ENCODE peak calls at places on chromosomes 5 and 9, in eight cellular contexts. X is heart left ventricle, S is substantia nigra, F is A549, Q is A673, C is GM23248, Y is mammary epithelial cell, G is dorsolateral prefrontal cortex. D is an unnamed sample.

GRCh38 chr9:34634551-34634945 is 3.0 kb downstream of the SIGMAR1 start:
- DNase-seq in X (no peak), S (no peak), F (no peak), Q (no peak), C (no peak), Y (no peak), G (no peak), D (no peak)

GRCh38 chr9:5459289-5459829 is 9.0 kb downstream of the CD274 start:
- DNase-seq in X (no peak), S (no peak), F (no peak), Q (no peak), C (peak; percentile 71), Y (peak; percentile 42), G (no peak), D (no peak)

GRCh38 chr5:141478321-141478945 is 2.7 kb downstream of the PCDHGC3 start:
- DNase-seq in X (no peak), S (no peak), F (no peak), Q (no peak), C (peak; percentile 58), Y (peak; percentile 78), G (no peak), D (no peak)

GRCh38 chr9:98404157-98404695 is 148.8 kb upstream of the TBC1D2 start:
- DNase-seq in X (no peak), S (no peak), F (no peak), Q (no peak), C (no peak), Y (no peak), G (no peak), D (no peak)

GRCh38 chr9:121807918-121808278 is 156.5 kb downstream of the DAB2IP start:
- DNase-seq in X (no peak), S (no peak), F (no peak), Q (no peak), C (no peak), Y (no peak), G (no peak), D (no peak)

GRCh38 chr9:87546704-87547103 is 49.0 kb downstream of the DAPK1 start:
- DNase-seq in X (no peak), S (no peak), F (no peak), Q (no peak), C (peak; percentile 38), Y (peak; percentile 81), G (no peak), D (no peak)

GRCh38 chr9:37990404-37991015 is 78.5 kb downstream of the SHB start:
- DNase-seq in X (no peak), S (no peak), F (no peak), Q (no peak), C (no peak), Y (no peak), G (no peak), D (no peak)

GRCh38 chr9:81575976-81576375 is 113.4 kb downstream of the TLE1 start:
- DNase-seq in X (no peak), S (no peak), F (no peak), Q (no peak), C (peak; percentile 34), Y (no peak), G (no peak), D (no peak)

GRCh38 chr5:119878712-119879111 is 249.4 kb downstream of the FAM170A start:
- DNase-seq in X (no peak), S (no peak), F (no peak), Q (no peak), C (no peak), Y (no peak), G (no peak), D (no peak)

GRCh38 chr5:39680213-39680612 is 255.4 kb upstream of the DAB2 start:
- DNase-seq in X (no peak), S (no peak), F (no peak), Q (no peak), C (no peak), Y (no peak), G (no peak), D (no peak)

GRCh38 chr5:132822650-132823480 is 7.6 kb downstream of the SHROOM1 start:
- DNase-seq in X (no peak), S (no peak), F (no peak), Q (no peak), C (no peak), Y (no peak), G (no peak), D (no peak)

GRCh38 chr5:74766348-74766886 is 500 bp downstream of the GFM2 start:
- DNase-seq in X (no peak), S (no peak), F (peak; percentile 62), Q (peak; percentile 63), C (peak; percentile 84), Y (peak; percentile 34), G (no peak), D (no peak)

GRCh38 chr5:167794121-167794520 is 497.3 kb upstream of the WWC1 start:
- DNase-seq in X (no peak), S (no peak), F (no peak), Q (no peak), C (no peak), Y (no peak), G (no peak), D (no peak)

GRCh38 chr5:149083846-149084245 is 21.0 kb upstream of the SH3TC2 start:
- DNase-seq in X (no peak), S (no peak), F (no peak), Q (no peak), C (no peak), Y (no peak), G (no peak), D (no peak)

GRCh38 chr5:111584651-111585050 is 72.3 kb upstream of the STARD4 start:
- DNase-seq in X (no peak), S (no peak), F (no peak), Q (peak; percentile 9), C (peak; percentile 89), Y (peak; percentile 56), G (no peak), D (no peak)

DNA sequence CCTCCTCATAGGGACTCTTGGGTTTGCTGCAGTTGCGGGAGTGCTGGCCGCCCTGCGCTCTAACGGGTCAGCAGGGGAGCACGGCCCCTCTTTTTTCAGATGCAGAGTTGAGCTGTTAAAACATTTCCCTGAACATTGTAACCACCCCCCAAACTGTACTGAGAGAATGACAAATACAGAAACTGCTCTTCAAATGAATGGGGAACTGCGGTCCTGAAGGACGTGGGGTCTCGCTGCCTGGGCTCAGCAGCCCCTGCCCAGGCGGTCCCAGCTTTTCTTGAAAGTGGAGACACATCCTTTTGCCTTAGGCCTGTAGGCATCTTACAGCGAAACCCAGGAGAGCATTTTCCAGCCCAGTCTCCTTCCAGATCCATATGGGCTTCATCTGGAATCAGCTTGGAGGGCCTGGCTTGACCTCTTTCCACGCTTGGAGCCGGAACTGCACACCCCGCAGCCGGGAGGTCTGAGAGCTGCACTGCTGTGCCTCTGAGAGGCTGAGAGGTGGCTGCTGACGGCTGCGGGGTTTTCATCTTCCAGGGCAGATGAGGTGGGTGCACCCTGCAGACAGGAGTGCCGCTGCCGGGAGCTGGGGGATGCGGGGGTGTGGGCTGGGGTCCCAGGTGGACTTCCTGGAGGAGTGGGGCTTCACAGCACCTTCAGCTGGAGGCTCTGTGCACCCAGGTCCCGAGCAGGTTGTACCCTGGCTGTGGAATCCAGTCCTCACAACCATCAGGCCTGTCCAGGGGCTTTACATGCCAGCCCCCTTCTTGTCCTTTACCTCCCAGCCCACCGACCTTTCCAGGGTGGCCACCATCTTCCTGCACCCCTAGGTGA is 1.2 kb upstream of the AGPAT2 start:
- DNase-seq in X (no peak), S (no peak), F (no peak), Q (no peak), C (no peak), Y (no peak), G (no peak), D (no peak)
- H3K27ac ChIP-seq in X (peak overlapping the region; percentile 87), S (no peak overlapping the region), F (peak overlapping the region; percentile 96), Q (no peak overlapping the region), C (no peak overlapping the region), Y (no peak overlapping the region), G (no peak overlapping the region), D (no peak overlapping the region)

DNA sequence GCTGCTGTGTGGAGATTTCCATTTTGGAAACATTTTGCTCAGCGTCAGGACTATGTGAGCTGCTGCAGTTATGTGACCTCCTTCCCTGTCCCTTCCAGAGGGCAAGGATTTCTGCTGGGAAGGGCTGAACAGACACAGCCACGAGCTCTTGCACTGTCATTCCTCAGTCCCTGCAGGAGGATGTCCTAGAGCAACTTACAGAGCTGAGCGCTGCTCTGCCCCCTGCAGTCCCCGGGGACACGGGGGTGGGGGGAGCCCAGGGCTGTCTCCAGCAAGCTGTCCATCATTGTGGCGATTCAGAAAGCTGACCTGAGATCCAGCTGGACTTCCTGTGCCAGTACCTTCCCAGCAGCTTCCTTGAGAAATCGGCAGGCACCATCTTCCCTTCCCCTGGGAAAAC is 28.0 kb upstream of the MAP1B start:
- DNase-seq in X (peak; percentile 44), S (no peak), F (peak; percentile 52), Q (no peak), C (no peak), Y (no peak), G (no peak), D (no peak)
- H3K27ac ChIP-seq in X (no peak overlapping the region), S (no peak overlapping the region), F (peak overlapping the region; percentile 75), Q (no peak overlapping the region), C (no peak overlapping the region), Y (no peak overlapping the region), G (no peak overlapping the region), D (no peak overlapping the region)

GRCh38 chr5:123207852-123208251 is 118.8 kb downstream of the PRDM6 start:
- DNase-seq in X (no peak), S (no peak), F (no peak), Q (no peak), C (no peak), Y (no peak), G (no peak), D (no peak)

GRCh38 chr5:123207321-123207645 is 118.2 kb downstream of the PRDM6 start:
- DNase-seq in X (no peak), S (no peak), F (no peak), Q (no peak), C (no peak), Y (no peak), G (no peak), D (no peak)

GRCh38 chr5:123203105-123203794 is 114.2 kb downstream of the PRDM6 start:
- DNase-seq in X (no peak), S (no peak), F (no peak), Q (no peak), C (peak; percentile 63), Y (no peak), G (no peak), D (no peak)

GRCh38 chr5:123206618-123207320 is 117.7 kb downstream of the PRDM6 start:
- DNase-seq in X (no peak), S (no peak), F (no peak), Q (no peak), C (peak; percentile 71), Y (no peak), G (no peak), D (peak; percentile 20)

GRCh38 chr5:123204224-123204623 is 115.2 kb downstream of the PRDM6 start:
- DNase-seq in X (no peak), S (no peak), F (no peak), Q (no peak), C (peak; percentile 24), Y (no peak), G (no peak), D (no peak)
- H3K27ac ChIP-seq in X (peak overlapping the region; percentile 35), S (no peak overlapping the region), F (no peak overlapping the region), Q (no peak overlapping the region), C (no peak overlapping the region), Y (no peak overlapping the region), G (no peak overlapping the region), D (peak overlapping the region; percentile 93)

DNA sequence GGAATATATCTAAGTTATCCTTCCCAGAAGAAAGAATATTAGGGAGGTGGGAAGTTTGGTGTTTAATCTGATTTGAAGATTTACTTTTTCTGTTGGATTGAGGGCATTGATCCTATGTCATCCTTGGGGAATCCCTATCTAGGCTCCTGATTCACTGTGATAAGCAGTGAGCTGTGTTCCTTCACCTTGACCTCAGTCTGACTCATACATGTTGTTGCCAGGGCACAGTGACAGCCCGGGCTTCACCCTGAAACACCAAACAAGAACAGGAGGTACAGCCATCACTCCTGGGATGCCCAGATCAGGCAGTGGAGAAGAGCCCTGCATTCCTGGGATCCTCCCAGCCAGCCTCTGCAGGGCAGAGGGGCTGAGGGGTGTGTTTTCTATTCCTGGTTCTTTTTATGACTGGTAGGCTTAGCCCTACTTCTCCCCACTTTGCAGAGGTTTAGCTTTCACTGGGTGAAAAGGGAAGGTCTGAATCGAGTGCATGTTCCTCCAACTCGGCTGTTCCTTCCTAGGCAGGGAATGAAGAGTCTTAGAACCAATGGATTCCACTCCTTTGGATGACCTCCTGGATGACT is 3.1 kb upstream of the FAM53C start:
- DNase-seq in X (no peak), S (no peak), F (no peak), Q (no peak), C (peak; percentile 7), Y (peak; percentile 30), G (no peak), D (no peak)
- H3K27ac ChIP-seq in X (no peak overlapping the region), S (no peak overlapping the region), F (no peak overlapping the region), Q (no peak overlapping the region), C (no peak overlapping the region), Y (no peak overlapping the region), G (no peak overlapping the region), D (no peak overlapping the region)